ENCODE peak calls at places on chromosome 18, in four cellular contexts. One of them, this sample, is unnamed.

GRCh38 chr18:3081558-3081957 is 68.6 kb upstream of the LPIN2 start:
- DNase-seq in smooth muscle cell of the brain vasculature: no peak
- DNase-seq in lung microvascular endothelial cell: no peak
- DNase-seq in H9: no peak
- DNase-seq in this sample: no peak

GRCh38 chr18:53984021-53984420 is 240.4 kb downstream of the MBD2 start:
- DNase-seq in smooth muscle cell of the brain vasculature: no peak
- DNase-seq in lung microvascular endothelial cell: no peak
- DNase-seq in H9: no peak
- DNase-seq in this sample: no peak

GRCh38 chr18:31325051-31325450 is 7.1 kb downstream of the DSG1 start:
- DNase-seq in smooth muscle cell of the brain vasculature: peak; percentile 80
- DNase-seq in lung microvascular endothelial cell: peak; percentile 96
- DNase-seq in H9: no peak
- DNase-seq in this sample: no peak

GRCh38 chr18:50820901-50821520 is 1.2 kb upstream of the MRO start:
- DNase-seq in smooth muscle cell of the brain vasculature: no peak
- DNase-seq in lung microvascular endothelial cell: no peak
- DNase-seq in H9: no peak
- DNase-seq in this sample: no peak

GRCh38 chr18:76350134-76351025 is 144.7 kb downstream of the ZNF516 start:
- DNase-seq in smooth muscle cell of the brain vasculature: no peak
- DNase-seq in lung microvascular endothelial cell: no peak
- DNase-seq in H9: peak; percentile 41
- DNase-seq in this sample: no peak

GRCh38 chr18:62841405-62841804 is 126.1 kb downstream of the PHLPP1 start:
- DNase-seq in smooth muscle cell of the brain vasculature: no peak
- DNase-seq in lung microvascular endothelial cell: no peak
- DNase-seq in H9: no peak
- DNase-seq in this sample: no peak

GRCh38 chr18:13216092-13216582 is 2.4 kb upstream of the LDLRAD4 start:
- DNase-seq in smooth muscle cell of the brain vasculature: peak; percentile 15
- DNase-seq in lung microvascular endothelial cell: peak; percentile 89
- DNase-seq in H9: peak; percentile 73
- DNase-seq in this sample: no peak

GRCh38 chr18:49562481-49563129 is 748 bp downstream of the LIPG start:
- DNase-seq in smooth muscle cell of the brain vasculature: no peak
- DNase-seq in lung microvascular endothelial cell: no peak
- DNase-seq in H9: peak; percentile 50
- DNase-seq in this sample: peak; percentile 45

GRCh38 chr18:8299054-8299708 is 310.1 kb upstream of the RAB12 start:
- DNase-seq in smooth muscle cell of the brain vasculature: no peak
- DNase-seq in lung microvascular endothelial cell: no peak
- DNase-seq in H9: no peak
- DNase-seq in this sample: no peak

GRCh38 chr18:10856146-10856545 is 293.2 kb downstream of the PIEZO2 start:
- DNase-seq in smooth muscle cell of the brain vasculature: no peak
- DNase-seq in lung microvascular endothelial cell: no peak
- DNase-seq in H9: no peak
- DNase-seq in this sample: no peak

GRCh38 chr18:8661754-8662573 is 43.4 kb upstream of the MTCL1 start:
- DNase-seq in smooth muscle cell of the brain vasculature: no peak
- DNase-seq in lung microvascular endothelial cell: peak; percentile 84
- DNase-seq in H9: peak; percentile 92
- DNase-seq in this sample: no peak

GRCh38 chr18:13261658-13262357 is 43.2 kb downstream of the LDLRAD4 start:
- DNase-seq in smooth muscle cell of the brain vasculature: no peak
- DNase-seq in lung microvascular endothelial cell: no peak
- DNase-seq in H9: peak; percentile 57
- DNase-seq in this sample: no peak

GRCh38 chr18:47978141-47978540 is 47.7 kb upstream of the SMAD2 start:
- DNase-seq in smooth muscle cell of the brain vasculature: no peak
- DNase-seq in lung microvascular endothelial cell: no peak
- DNase-seq in H9: no peak
- DNase-seq in this sample: no peak

GRCh38 chr18:58545338-58546096 is 83.4 kb downstream of the ALPK2 start:
- DNase-seq in smooth muscle cell of the brain vasculature: no peak
- DNase-seq in lung microvascular endothelial cell: no peak
- DNase-seq in H9: no peak
- DNase-seq in this sample: no peak

GRCh38 chr18:32454667-32455066 is 16.0 kb downstream of the GAREM1 start:
- DNase-seq in smooth muscle cell of the brain vasculature: no peak
- DNase-seq in lung microvascular endothelial cell: no peak
- DNase-seq in H9: no peak
- DNase-seq in this sample: no peak

GRCh38 chr18:27666070-27666469 is 481.0 kb upstream of the CHST9 start:
- DNase-seq in smooth muscle cell of the brain vasculature: no peak
- DNase-seq in lung microvascular endothelial cell: no peak
- DNase-seq in H9: no peak
- DNase-seq in this sample: no peak

GRCh38 chr18:9081940-9082339 is 20.6 kb upstream of the NDUFV2 start:
- DNase-seq in smooth muscle cell of the brain vasculature: no peak
- DNase-seq in lung microvascular endothelial cell: no peak
- DNase-seq in H9: no peak
- DNase-seq in this sample: no peak

GRCh38 chr18:12946549-12947354 is 1.1 kb upstream of the SEH1L start:
- DNase-seq in smooth muscle cell of the brain vasculature: no peak
- DNase-seq in lung microvascular endothelial cell: peak; percentile 88
- DNase-seq in H9: peak; percentile 62
- DNase-seq in this sample: peak; percentile 56

This sample was measured in SJCRH30.